ENCODE peak calls at places on chromosomes 12 and 14, in five cellular contexts. Z is caudate nucleus, Q is D721Med, D is HTR-8/SVneo, N is right lobe of liver. U is an unnamed sample.

GRCh38 chr12:120413901-120414695 is 23.8 kb upstream of the COX6A1 start:
- DNase-seq in Z (peak), N (no peak), D (no peak), Q (no peak), U (no peak)

GRCh38 chr14:100773331-100774163 is 46.9 kb downstream of the DLK1 start:
- DNase-seq in Q (no peak), D (no peak), Z (no peak), N (no peak), U (no peak)

GRCh38 chr12:24360057-24360456 is 410.6 kb upstream of the SOX5 start:
- DNase-seq in D (no peak), N (no peak), Q (no peak), Z (no peak), U (no peak)

GRCh38 chr14:100885196-100886030 is 18.1 kb downstream of the RTL1 start:
- DNase-seq in Z (no peak), D (no peak), Q (no peak), N (no peak), U (no peak)

GRCh38 chr14:65817011-65817410 is 404.5 kb downstream of the FUT8 start:
- DNase-seq in D (no peak), Z (no peak), Q (no peak), N (no peak), U (no peak)

GRCh38 chr14:51929156-51929555 is 60.2 kb upstream of the RTRAF start:
- DNase-seq in Q (no peak), D (no peak), Z (no peak), N (no peak), U (no peak)

GRCh38 chr12:41348198-41348597 is 160.1 kb downstream of the PDZRN4 start:
- DNase-seq in Q (no peak), Z (no peak), N (no peak), D (no peak), U (no peak)

GRCh38 chr12:124947561-124948398 is 33.3 kb upstream of the UBC start:
- DNase-seq in Q (no peak), D (no peak), Z (no peak), N (no peak), U (no peak)

GRCh38 chr12:11856971-11857370 is 207.5 kb downstream of the ETV6 start:
- DNase-seq in D (no peak), Q (no peak), Z (no peak), N (no peak), U (no peak)

GRCh38 chr12:57621497-57622292 is 10.5 kb downstream of the ARHGEF25 start:
- DNase-seq in Z (no peak), Q (peak), N (peak), D (peak), U (peak)

GRCh38 chr12:57604454-57605307 is at the start of gene DTX3:
- DNase-seq in Z (peak), Q (no peak), N (no peak), D (peak), U (peak)

GRCh38 chr12:105748806-105749600 is 389.8 kb downstream of the NUAK1 start:
- DNase-seq in D (no peak), Z (no peak), Q (no peak), N (no peak), U (no peak)

GRCh38 chr14:65423986-65424385 is 11.5 kb downstream of the FUT8 start:
- DNase-seq in N (no peak), Q (no peak), Z (no peak), D (no peak), U (no peak)

GRCh38 chr12:131905640-131906091 is 11.2 kb downstream of the ULK1 start:
- DNase-seq in N (no peak), Z (no peak), D (no peak), Q (no peak), U (no peak)

GRCh38 chr12:30707628-30708342 is 12.1 kb upstream of the IPO8 start:
- DNase-seq in Q (no peak), N (no peak), D (no peak), Z (no peak), U (no peak)

GRCh38 chr14:102579696-102580551 is 12.5 kb upstream of the RCOR1 start:
- DNase-seq in Z (no peak), D (no peak), Q (no peak), N (no peak), U (no peak)

GRCh38 chr12:71282020-71282419 is 124.2 kb upstream of the TSPAN8 start:
- DNase-seq in Q (no peak), Z (no peak), D (no peak), N (no peak), U (no peak)

GRCh38 chr14:95577875-95578274 is 43.0 kb downstream of the GLRX5 start:
- DNase-seq in Z (no peak), Q (no peak), D (no peak), N (no peak), U (no peak)

GRCh38 chr12:66919466-66919865 is 240.6 kb upstream of the GRIP1 start:
- DNase-seq in D (no peak), N (no peak), Q (no peak), Z (no peak), U (no peak)

GRCh38 chr14:69921052-69921451 is 41.8 kb downstream of the SMOC1 start:
- DNase-seq in D (no peak), Z (no peak), N (no peak), Q (no peak), U (no peak)

GRCh38 chr12:103697912-103698751 is 111.1 kb downstream of the STAB2 start:
- DNase-seq in N (no peak), D (no peak), Z (no peak), Q (no peak), U (no peak)

GRCh38 chr14:87468531-87468930 is 524.5 kb downstream of the GALC start:
- DNase-seq in Q (no peak), D (no peak), N (no peak), Z (no peak), U (no peak)

U was measured in CD8-positive, alpha-beta memory T cell.